ENCODE peak calls at places on chromosomes 11 and 22, in six cellular contexts. U is testis, P is cardiac muscle cell, R is PC-3, I is fibroblast of lung, B is right lobe of liver. F is an unnamed sample.

GRCh38 chr11:10263929-10264328 is 30.1 kb downstream of the SBF2 start:
- DNase-seq in U (no peak), B (no peak), P (no peak), R (peak; percentile 34), I (peak; percentile 17), F (peak; percentile 52)

GRCh38 chr11:134384406-134384805 is 27.6 kb downstream of the B3GAT1 start:
- DNase-seq in U (no peak), I (no peak), P (no peak), R (no peak), B (no peak), F (no peak)

GRCh38 chr22:28395920-28396447 is 283.7 kb downstream of the TTC28 start:
- DNase-seq in R (peak; percentile 4), U (no peak), B (no peak), P (no peak), I (peak; percentile 48), F (no peak)

GRCh38 chr11:105969756-105970155 is 52.3 kb downstream of the MSANTD4 start:
- DNase-seq in B (no peak), I (no peak), R (no peak), U (no peak), P (no peak), F (no peak)

GRCh38 chr22:33537059-33537458 is 383.2 kb downstream of the LARGE1 start:
- DNase-seq in B (no peak), R (no peak), U (no peak), P (no peak), I (no peak), F (no peak)

GRCh38 chr11:69670158-69670845 is 4.9 kb downstream of the LTO1 start:
- DNase-seq in R (peak; percentile 93), I (peak; percentile 88), U (peak; percentile 90), P (peak; percentile 90), B (peak; percentile 80), F (peak; percentile 82)

GRCh38 chr22:39297490-39298193 is 21.8 kb downstream of the RPL3 start:
- DNase-seq in R (no peak), P (no peak), B (no peak), I (no peak), U (no peak), F (no peak)

GRCh38 chr11:111413849-111414248 is 34.8 kb upstream of the POU2AF1 start:
- DNase-seq in I (no peak), U (no peak), R (no peak), P (no peak), B (no peak), F (no peak)

GRCh38 chr22:41917906-41918791 is 3.3 kb upstream of the SHISA8 start:
- DNase-seq in B (peak; percentile 69), P (no peak), U (no peak), I (peak; percentile 58), R (peak; percentile 63), F (peak; percentile 29)

GRCh38 chr22:43972931-43973330 is 17.7 kb downstream of the SAMM50 start:
- DNase-seq in P (no peak), B (no peak), U (no peak), I (no peak), R (no peak), F (no peak)

GRCh38 chr11:94877446-94878200 is 95.7 kb downstream of the CWC15 start:
- DNase-seq in U (no peak), R (no peak), I (no peak), B (no peak), P (no peak), F (peak; percentile 28)

GRCh38 chr11:73206751-73207280 is 11.3 kb upstream of the P2RY2 start:
- DNase-seq in B (no peak), U (no peak), I (no peak), P (no peak), R (peak; percentile 81), F (no peak)

GRCh38 chr11:96147186-96147585 is 195.8 kb downstream of the MAML2 start:
- DNase-seq in R (peak; percentile 73), I (no peak), B (no peak), P (no peak), U (no peak), F (no peak)

GRCh38 chr11:40130427-40130826 is 1329.0 kb downstream of the LRRC4C start:
- DNase-seq in R (peak; percentile 6), B (no peak), I (no peak), P (peak; percentile 11), U (peak; percentile 17), F (no peak)

GRCh38 chr11:132414451-132414850 is 1044.0 kb downstream of the NTM start:
- DNase-seq in P (no peak), I (no peak), R (no peak), U (no peak), B (no peak), F (no peak)

GRCh38 chr11:104968365-104968855 is at the start of gene CASP4:
- DNase-seq in U (no peak), R (peak; percentile 81), I (peak; percentile 87), B (no peak), P (no peak), F (peak; percentile 32)

GRCh38 chr11:96134622-96135021 is 208.4 kb downstream of the MAML2 start:
- DNase-seq in I (peak; percentile 42), R (no peak), B (no peak), P (no peak), U (no peak), F (no peak)

GRCh38 chr11:76329084-76329648 is 51.8 kb downstream of the THAP12 start:
- DNase-seq in B (no peak), R (no peak), U (no peak), P (peak; percentile 66), I (peak; percentile 63), F (peak; percentile 12)

GRCh38 chr11:3022300-3022967 is 30.3 kb upstream of the NAP1L4 start:
- DNase-seq in I (peak; percentile 74), R (peak; percentile 7), P (no peak), U (no peak), B (no peak), F (peak; percentile 66)

GRCh38 chr11:27812341-27812740 is 112.1 kb upstream of the BDNF start:
- DNase-seq in P (no peak), I (no peak), R (no peak), B (no peak), U (no peak), F (peak; percentile 13)

GRCh38 chr11:105007463-105007862 is 15.5 kb downstream of the CASP5 start:
- DNase-seq in R (no peak), P (no peak), B (no peak), I (no peak), U (no peak), F (no peak)

GRCh38 chr11:110755961-110756360 is 43.7 kb upstream of the ARHGAP20 start:
- DNase-seq in U (no peak), B (no peak), P (no peak), R (no peak), I (peak; percentile 34), F (no peak)

GRCh38 chr11:28757725-28758515 is 649.7 kb downstream of the METTL15 start:
- DNase-seq in B (no peak), P (no peak), U (no peak), R (peak; percentile 95), I (peak; percentile 48), F (peak; percentile 88)

GRCh38 chr22:49004484-49005399 is 822.9 kb downstream of the BRD1 start:
- DNase-seq in R (no peak), U (no peak), I (no peak), B (no peak), P (no peak), F (no peak)

GRCh38 chr11:6303657-6304056 is 16.6 kb downstream of the CAVIN3 start:
- DNase-seq in U (no peak), I (no peak), P (peak; percentile 18), B (no peak), R (no peak), F (no peak)

GRCh38 chr11:62217191-62217748 is 8.8 kb downstream of the SCGB2A1 start:
- DNase-seq in B (no peak), R (peak; percentile 66), P (peak; percentile 10), I (peak; percentile 9), U (no peak), F (no peak)

GRCh38 chr22:42680648-42681047 is 31.5 kb upstream of the CYB5R3 start:
- DNase-seq in P (no peak), U (no peak), I (peak; percentile 88), R (peak; percentile 96), B (no peak), F (peak; percentile 94)

GRCh38 chr11:117089685-117090084 is 8.5 kb downstream of the SIK3 start:
- DNase-seq in I (no peak), U (no peak), B (no peak), P (no peak), R (peak; percentile 92), F (no peak)

GRCh38 chr22:29308791-29309262 is 2.4 kb downstream of the GAS2L1 start:
- DNase-seq in U (no peak), I (peak; percentile 39), B (peak; percentile 25), R (peak; percentile 76), P (no peak), F (peak; percentile 73)

GRCh38 chr22:34105461-34106062 is 185.3 kb upstream of the LARGE1 start:
- DNase-seq in P (peak; percentile 69), B (peak; percentile 62), R (peak; percentile 9), U (peak; percentile 75), I (no peak), F (no peak)

GRCh38 chr11:20057055-20057943 is 103.0 kb downstream of the DBX1 start:
- DNase-seq in B (no peak), U (no peak), P (no peak), I (peak; percentile 66), R (no peak), F (no peak)

GRCh38 chr22:20865869-20866445 is 7.2 kb downstream of the SNAP29 start:
- DNase-seq in R (no peak), I (no peak), U (no peak), P (no peak), B (no peak), F (no peak)

GRCh38 chr22:20865331-20865730 is 6.5 kb downstream of the SNAP29 start:
- DNase-seq in B (no peak), I (no peak), U (no peak), R (no peak), P (no peak), F (no peak)

GRCh38 chr22:20867179-20868099 is 8.6 kb downstream of the SNAP29 start:
- DNase-seq in U (peak; percentile 67), P (peak; percentile 31), R (no peak), I (peak; percentile 62), B (peak; percentile 76), F (no peak)

GRCh38 chr22:20868225-20868944 is 9.6 kb downstream of the SNAP29 start:
- DNase-seq in P (no peak), I (peak; percentile 52), R (no peak), B (no peak), U (no peak), F (no peak)

GRCh38 chr22:20866716-20867115 is 7.9 kb downstream of the SNAP29 start:
- DNase-seq in I (no peak), U (no peak), R (no peak), B (no peak), P (no peak), F (no peak)
- TF ChIP-seq CTCF in I (no peak), U (no peak), R (no peak), B (no peak), P (no peak), F (no peak)

GRCh38 chr22:50303848-50304527 is 3.5 kb downstream of the PLXNB2 start:
- DNase-seq in B (peak; percentile 82), P (peak; percentile 49), R (peak; percentile 50), I (no peak), U (no peak), F (no peak)
- H3K27ac ChIP-seq in B (peak overlapping the region; percentile 31), P (peak overlapping the region; percentile 84), R (peak overlapping the region; percentile 99), I (no peak overlapping the region), U (peak overlapping the region; percentile 68), F (no peak overlapping the region)

GRCh38 chr11:64285885-64286800 is 495 bp downstream of the GPR137 start:
- DNase-seq in U (no peak), P (no peak), I (no peak), R (peak; percentile 55), B (peak; percentile 74), F (no peak)
- TF ChIP-seq CTCF in U (no peak), P (no peak), I (no peak), R (peak; percentile 66), B (no peak), F (no peak)

GRCh38 chr22:40670058-40670457 is 9.2 kb upstream of the MCHR1 start:
- DNase-seq in P (no peak), U (no peak), R (no peak), B (no peak), I (no peak), F (no peak)
- H3K27ac ChIP-seq in P (no peak overlapping the region), U (no peak overlapping the region), R (no peak overlapping the region), B (no peak overlapping the region), I (no peak overlapping the region), F (no peak overlapping the region)

F was measured in brain microvascular endothelial cell.